ENCODE peak calls at places on chromosomes 2 and 18, in ten cellular contexts. X is brain microvascular endothelial cell; T is uterus; I is cardiac muscle cell; N is GM12878; Q is fibroblast of lung; M is dorsolateral prefrontal cortex; B is adipocyte; G is CD4-positive, alpha-beta memory T cell; H is kidney. K is an unnamed sample.

GRCh38 chr18:28147674-28148171 is 29.2 kb downstream of the CDH2 start:
- DNase-seq in B (peak), T (no peak), N (no peak), G (no peak), M (peak), Q (peak), X (peak), I (no peak), H (no peak), K (peak)

GRCh38 chr2:171319164-171319810 is 114.5 kb downstream of the METTL8 start:
- DNase-seq in Q (peak), B (peak), I (no peak), X (peak), N (peak), G (peak), H (no peak), T (no peak), M (no peak), K (peak)

GRCh38 chr2:217820066-217820819 is 182.6 kb downstream of the TNS1 start:
- DNase-seq in T (no peak), Q (no peak), N (no peak), H (peak), M (no peak), B (no peak), X (no peak), G (no peak), I (no peak), K (no peak)

GRCh38 chr2:224645722-224646121 is 60.6 kb upstream of the CUL3 start:
- DNase-seq in X (no peak), H (no peak), M (no peak), G (no peak), I (no peak), T (no peak), N (no peak), Q (no peak), B (no peak), K (no peak)

GRCh38 chr2:70087703-70088507 is 628 bp downstream of the PCBP1 start:
- DNase-seq in X (peak), M (peak), G (no peak), T (peak), N (no peak), H (peak), I (peak), Q (peak), B (peak), K (peak)

GRCh38 chr2:173359231-173359630 is 4.6 kb downstream of the CDCA7 start:
- DNase-seq in T (no peak), X (no peak), N (peak), Q (peak), G (no peak), H (no peak), M (no peak), I (no peak), B (no peak), K (peak)

GRCh38 chr2:68466361-68466777 is 725 bp downstream of the FBXO48 start:
- DNase-seq in B (peak), I (peak), X (peak), T (no peak), N (no peak), G (peak), Q (peak), M (no peak), H (no peak), K (peak)

GRCh38 chr18:79695269-79695668 is 15.7 kb downstream of the CTDP1 start:
- DNase-seq in X (peak), G (no peak), H (no peak), T (no peak), I (no peak), B (no peak), N (no peak), Q (no peak), M (no peak), K (peak)

GRCh38 chr2:121036226-121036692 is 248.7 kb downstream of the TFCP2L1 start:
- DNase-seq in X (no peak), M (no peak), G (no peak), T (no peak), B (no peak), Q (no peak), I (no peak), N (no peak), H (no peak), K (no peak)

GRCh38 chr18:54829856-54830255 is 1.6 kb downstream of the RAB27B start:
- DNase-seq in N (no peak), Q (no peak), M (no peak), I (no peak), T (no peak), G (no peak), H (no peak), B (no peak), X (no peak), K (peak)

GRCh38 chr18:42635378-42636048 is 480.0 kb downstream of the RIT2 start:
- DNase-seq in N (no peak), G (no peak), T (no peak), Q (no peak), M (no peak), I (no peak), H (no peak), B (no peak), X (no peak), K (no peak)

GRCh38 chr2:150817422-150817821 is 330.0 kb upstream of the RND3 start:
- DNase-seq in N (no peak), G (no peak), Q (no peak), M (no peak), X (no peak), I (no peak), T (no peak), B (no peak), H (no peak), K (no peak)

GRCh38 chr2:223652122-223652521 is 50.0 kb upstream of the SCG2 start:
- DNase-seq in B (no peak), T (no peak), G (no peak), Q (no peak), H (no peak), I (no peak), N (no peak), M (no peak), X (no peak), K (no peak)

GRCh38 chr2:11127791-11128190 is 27.5 kb upstream of the SLC66A3 start:
- DNase-seq in B (no peak), H (no peak), M (no peak), T (no peak), G (no peak), N (no peak), X (no peak), I (no peak), Q (no peak), K (no peak)

GRCh38 chr18:35588995-35589394 is 7.5 kb downstream of the GALNT1 start:
- DNase-seq in Q (no peak), X (no peak), G (peak), N (no peak), B (no peak), I (peak), T (no peak), M (no peak), H (no peak), K (no peak)

GRCh38 chr2:69704446-69704845 is 37.5 kb upstream of the ANXA4 start:
- DNase-seq in M (no peak), G (no peak), H (no peak), I (no peak), Q (no peak), N (no peak), X (no peak), T (no peak), B (no peak), K (peak)

GRCh38 chr18:251572-251971 is 16.3 kb downstream of the THOC1 start:
- DNase-seq in T (no peak), M (no peak), G (no peak), Q (no peak), X (no peak), B (no peak), I (no peak), H (no peak), N (no peak), K (no peak)

GRCh38 chr2:139411236-139411635 is 631.0 kb upstream of the NXPH2 start:
- DNase-seq in I (no peak), N (no peak), T (no peak), H (no peak), G (no peak), B (no peak), Q (no peak), M (no peak), X (no peak), K (no peak)

GRCh38 chr18:58321986-58322385 is 278.0 kb downstream of the NEDD4L start:
- DNase-seq in T (peak), G (peak), I (peak), Q (peak), X (peak), M (peak), B (peak), N (no peak), H (no peak), K (peak)

GRCh38 chr2:102698369-102699111 is 63.3 kb upstream of the TMEM182 start:
- DNase-seq in T (no peak), G (no peak), N (no peak), H (peak), I (no peak), B (no peak), X (no peak), Q (peak), M (no peak), K (no peak)

GRCh38 chr2:10232096-10232815 is 70.4 kb upstream of the HPCAL1 start:
- DNase-seq in N (no peak), X (no peak), M (no peak), B (no peak), G (no peak), Q (no peak), I (no peak), T (peak), H (no peak), K (no peak)

GRCh38 chr2:233563663-233564430 is 2.7 kb downstream of the USP40 start:
- DNase-seq in N (no peak), M (no peak), Q (peak), X (peak), H (no peak), T (no peak), I (no peak), B (no peak), G (no peak), K (no peak)

GRCh38 chr2:9703701-9704221 is 73.0 kb upstream of the YWHAQ start:
- DNase-seq in G (no peak), I (no peak), Q (peak), H (no peak), T (no peak), B (peak), N (no peak), X (peak), M (no peak), K (peak)

GRCh38 chr18:63238711-63239110 is 80.9 kb downstream of the BCL2 start:
- DNase-seq in H (no peak), B (no peak), G (no peak), T (no peak), M (no peak), I (no peak), X (no peak), N (no peak), Q (peak), K (no peak)

GRCh38 chr2:18749912-18750526 is 160.7 kb upstream of the NT5C1B start:
- DNase-seq in M (peak), X (peak), G (peak), H (no peak), N (no peak), T (peak), Q (peak), I (peak), B (peak), K (peak)

GRCh38 chr18:35143615-35144596 is 96.9 kb upstream of the ZNF397 start:
- DNase-seq in B (peak), X (peak), T (peak), H (no peak), I (peak), M (peak), G (peak), N (no peak), Q (peak), K (peak)

GRCh38 chr18:58997811-58998337 is 133.2 kb downstream of the ZNF532 start:
- DNase-seq in H (no peak), T (peak), M (no peak), X (peak), G (no peak), I (no peak), B (peak), N (no peak), Q (peak), K (peak)

GRCh38 chr2:232988444-232988843 is 24.6 kb downstream of the NGEF start:
- DNase-seq in B (peak), X (peak), M (peak), T (peak), G (no peak), N (no peak), H (no peak), Q (peak), I (no peak), K (peak)

GRCh38 chr18:59570101-59570875 is 126.9 kb downstream of the CCBE1 start:
- DNase-seq in X (no peak), M (no peak), B (no peak), Q (peak), I (no peak), T (no peak), H (no peak), N (no peak), G (no peak), K (no peak)

GRCh38 chr2:205872716-205873115 is 190.4 kb downstream of the NRP2 start:
- DNase-seq in M (no peak), Q (no peak), H (no peak), B (peak), G (no peak), T (no peak), I (no peak), N (no peak), X (no peak), K (no peak)

GRCh38 chr2:161486111-161486510 is 70.0 kb downstream of the TBR1 start:
- DNase-seq in Q (peak), H (no peak), N (no peak), M (no peak), T (no peak), G (no peak), B (no peak), I (no peak), X (no peak), K (no peak)

GRCh38 chr2:126657636-126658315 is 1.8 kb downstream of the GYPC start:
- DNase-seq in G (peak), M (no peak), N (peak), X (peak), I (peak), Q (peak), B (peak), H (peak), T (peak), K (peak)

GRCh38 chr2:29113027-29113686 is 2.1 kb upstream of the CLIP4 start:
- DNase-seq in T (no peak), X (peak), G (no peak), B (no peak), I (peak), M (no peak), H (no peak), Q (peak), N (no peak), K (peak)

GRCh38 chr2:118845005-118845842 is 2.2 kb downstream of the EN1 start:
- DNase-seq in Q (no peak), X (no peak), T (no peak), G (no peak), I (no peak), H (peak), M (no peak), N (no peak), B (no peak), K (no peak)

GRCh38 chr2:150267651-150268415 is 219.6 kb downstream of the RND3 start:
- DNase-seq in X (no peak), G (no peak), B (no peak), T (no peak), H (no peak), I (no peak), Q (no peak), M (no peak), N (no peak), K (peak)

GRCh38 chr2:46559257-46559656 is 79.9 kb downstream of the TMEM247 start:
- DNase-seq in Q (no peak), H (no peak), M (no peak), I (no peak), X (no peak), T (no peak), B (no peak), G (no peak), N (no peak), K (no peak)

GRCh38 chr18:12159446-12159845 is 65.8 kb downstream of the ANKRD62 start:
- DNase-seq in X (peak), G (no peak), H (no peak), T (no peak), B (peak), I (no peak), N (no peak), M (no peak), Q (no peak), K (peak)

GRCh38 chr2:85734942-85735608 is 18.7 kb upstream of the ATOH8 start:
- DNase-seq in I (no peak), T (no peak), M (no peak), G (no peak), X (peak), H (no peak), Q (peak), N (no peak), B (no peak), K (no peak)

GRCh38 chr18:58676270-58676669 is 5.0 kb downstream of the MALT1 start:
- DNase-seq in M (no peak), B (no peak), N (no peak), X (no peak), Q (no peak), H (no peak), I (no peak), G (no peak), T (no peak), K (no peak)

GRCh38 chr18:48042431-48042830 is 112.0 kb upstream of the SMAD2 start:
- DNase-seq in Q (no peak), T (no peak), M (no peak), B (no peak), H (peak), X (no peak), I (no peak), N (no peak), G (no peak), K (no peak)

GRCh38 chr18:48040457-48041110 is 110.1 kb upstream of the SMAD2 start:
- DNase-seq in B (no peak), Q (no peak), X (no peak), I (no peak), M (no peak), G (no peak), T (no peak), H (peak), N (no peak), K (no peak)

GRCh38 chr18:48045744-48046143 is 115.3 kb upstream of the SMAD2 start:
- DNase-seq in H (peak), X (no peak), B (no peak), Q (no peak), N (no peak), I (no peak), G (no peak), T (no peak), M (no peak), K (no peak)

GRCh38 chr18:48044944-48045343 is 114.5 kb upstream of the SMAD2 start:
- DNase-seq in M (no peak), H (peak), X (no peak), G (no peak), N (no peak), I (no peak), T (no peak), B (no peak), Q (no peak), K (no peak)

DNA sequence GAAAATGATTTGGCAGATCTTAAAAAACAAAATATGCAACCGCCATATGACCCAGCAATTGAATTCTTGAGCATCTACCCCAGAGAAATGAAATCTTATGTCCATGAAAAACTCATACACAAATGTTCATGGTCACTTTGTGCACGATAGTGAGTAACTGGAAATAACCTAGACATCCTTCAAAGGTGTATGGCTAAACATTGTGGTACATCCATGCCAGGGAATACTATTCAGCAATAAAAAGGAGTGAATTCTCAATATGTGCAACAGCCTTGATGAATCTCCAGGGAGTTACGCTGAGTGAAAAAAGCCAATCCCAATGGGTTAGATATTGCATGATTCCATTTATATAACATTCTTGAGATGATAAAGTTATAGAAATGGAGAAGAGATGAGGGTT is 112.7 kb upstream of the SMAD2 start:
- DNase-seq in B (no peak), Q (no peak), M (no peak), H (no peak), I (no peak), T (no peak), N (no peak), G (no peak), X (no peak), K (no peak)
- H3K4me3 ChIP-seq in B (no peak), Q (no peak), M (no peak), H (no peak), I (no peak), T (no peak), N (no peak), G (no peak), X (no peak), K (no peak)

GRCh38 chr2:177252808-177253531 is 11.6 kb downstream of the NFE2L2 start:
- DNase-seq in H (no peak), B (no peak), Q (no peak), M (no peak), N (no peak), I (no peak), T (no peak), X (no peak), G (no peak), K (no peak)

GRCh38 chr2:177255227-177255601 is 9.3 kb downstream of the NFE2L2 start:
- DNase-seq in H (no peak), N (no peak), I (no peak), Q (no peak), T (no peak), B (no peak), G (no peak), M (no peak), X (no peak), K (no peak)

GRCh38 chr2:177253704-177254103 is 10.8 kb downstream of the NFE2L2 start:
- DNase-seq in H (no peak), Q (no peak), G (no peak), B (no peak), T (no peak), X (no peak), N (no peak), I (no peak), M (no peak), K (no peak)

GRCh38 chr2:177256026-177256425 is 8.5 kb downstream of the NFE2L2 start:
- DNase-seq in H (no peak), G (no peak), X (no peak), Q (no peak), N (no peak), M (no peak), T (no peak), I (no peak), B (no peak), K (no peak)

GRCh38 chr2:177254433-177255226 is 9.9 kb downstream of the NFE2L2 start:
- DNase-seq in X (peak), Q (peak), H (no peak), N (no peak), B (peak), G (no peak), I (peak), T (no peak), M (peak), K (peak)
- H3K4me3 ChIP-seq in X (no peak), Q (no peak), H (no peak), N (no peak), B (peak), G (no peak), I (no peak), T (no peak), M (peak), K (no peak)

DNA sequence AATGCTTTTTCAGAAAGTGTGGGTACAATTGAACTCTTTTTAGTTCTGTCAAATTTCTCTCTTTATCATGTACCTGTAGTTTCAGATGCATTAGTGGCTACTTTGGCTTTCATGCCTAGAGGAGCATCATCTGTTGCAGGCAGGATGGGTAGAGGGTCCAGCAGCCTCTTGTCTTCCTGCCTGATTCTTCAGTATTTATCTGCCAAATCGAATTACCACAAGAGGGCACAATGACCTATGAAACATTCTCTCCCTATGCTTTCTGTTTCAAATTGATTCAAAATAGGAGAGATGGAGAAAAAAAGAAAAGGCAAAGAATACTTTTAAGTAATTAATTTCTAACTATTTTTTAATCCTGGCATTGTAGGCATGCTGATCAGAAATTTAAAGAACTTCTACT is 477.2 kb downstream of the TRIB2 start:
- DNase-seq in Q (peak), M (no peak), B (peak), T (no peak), N (peak), G (no peak), X (peak), H (no peak), I (peak), K (peak)
- H3K4me3 ChIP-seq in Q (no peak), M (no peak), B (no peak), T (no peak), N (no peak), G (no peak), X (no peak), H (no peak), I (no peak), K (no peak)

DNA sequence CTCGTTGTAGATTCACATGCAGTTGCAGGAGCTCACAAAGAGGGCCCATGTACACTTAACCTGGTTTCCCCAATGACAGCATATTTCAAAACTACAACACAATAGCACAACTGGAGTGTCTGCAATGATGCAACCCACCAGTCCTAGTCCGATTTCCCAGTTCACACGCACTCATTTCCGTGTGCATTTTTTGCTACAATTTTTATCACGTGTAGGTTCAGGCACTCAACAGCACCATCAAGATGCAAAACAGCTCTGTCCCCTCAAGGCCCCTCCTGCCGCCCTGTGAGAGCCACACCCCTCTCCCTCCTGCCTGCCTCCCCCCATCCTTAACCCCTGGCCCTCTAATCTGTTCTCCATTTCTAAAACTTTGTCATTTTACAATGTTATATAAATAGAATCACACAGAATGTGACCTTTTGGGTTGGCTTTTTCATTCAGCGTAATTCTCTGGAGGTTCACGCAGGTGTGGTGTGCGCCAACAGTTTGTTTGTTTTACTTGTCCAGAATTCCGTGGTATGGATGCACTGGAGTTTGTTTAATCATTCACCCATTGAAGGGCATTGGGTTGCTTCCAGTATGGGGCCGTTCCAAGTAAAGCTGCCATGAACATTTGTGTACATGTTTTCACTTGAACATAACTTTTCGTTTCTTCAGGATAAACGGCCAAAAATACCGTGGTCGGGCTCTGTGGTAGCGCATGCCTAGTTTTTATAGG is 8.4 kb downstream of the KCNIP3 start:
- DNase-seq in Q (peak), G (no peak), B (peak), N (no peak), X (no peak), H (no peak), T (no peak), M (no peak), I (no peak), K (no peak)
- H3K4me3 ChIP-seq in Q (no peak), G (no peak), B (no peak), N (no peak), X (no peak), H (no peak), T (no peak), M (no peak), I (no peak), K (no peak)

K was measured in choroid plexus epithelial cell.